ENCODE peak calls at places on chromosomes 12 and 14, in ten cellular contexts. One of them, this sample, is unnamed.

GRCh38 chr14:90293766-90294471 is 37.6 kb downstream of the PSMC1 start:
- DNase-seq in spleen: no peak
- DNase-seq in breast epithelium: no peak
- DNase-seq in prostate gland: no peak
- DNase-seq in stomach: no peak
- DNase-seq in HCT116: no peak
- DNase-seq in transverse colon: no peak
- DNase-seq in Panc1: no peak
- DNase-seq in GM23338: no peak
- DNase-seq in H1: no peak
- DNase-seq in this sample: no peak

GRCh38 chr12:2636741-2637140 is 158.0 kb upstream of the FKBP4 start:
- DNase-seq in Panc1: no peak
- DNase-seq in transverse colon: no peak
- DNase-seq in stomach: no peak
- DNase-seq in spleen: peak
- DNase-seq in H1: no peak
- DNase-seq in HCT116: no peak
- DNase-seq in prostate gland: no peak
- DNase-seq in GM23338: no peak
- DNase-seq in breast epithelium: no peak
- DNase-seq in this sample: no peak

GRCh38 chr12:19530631-19531020 is 91.3 kb downstream of the AEBP2 start:
- DNase-seq in Panc1: no peak
- DNase-seq in GM23338: no peak
- DNase-seq in prostate gland: no peak
- DNase-seq in H1: no peak
- DNase-seq in spleen: no peak
- DNase-seq in breast epithelium: no peak
- DNase-seq in stomach: no peak
- DNase-seq in HCT116: no peak
- DNase-seq in transverse colon: no peak
- DNase-seq in this sample: no peak

GRCh38 chr14:99155173-99155777 is 116.7 kb downstream of the BCL11B start:
- DNase-seq in spleen: no peak
- DNase-seq in breast epithelium: no peak
- DNase-seq in HCT116: no peak
- DNase-seq in transverse colon: no peak
- DNase-seq in stomach: no peak
- DNase-seq in Panc1: no peak
- DNase-seq in prostate gland: no peak
- DNase-seq in H1: no peak
- DNase-seq in GM23338: no peak
- DNase-seq in this sample: no peak

GRCh38 chr14:38496092-38496491 is 240.2 kb upstream of the CLEC14A start:
- DNase-seq in GM23338: no peak
- DNase-seq in H1: no peak
- DNase-seq in prostate gland: no peak
- DNase-seq in transverse colon: no peak
- DNase-seq in HCT116: no peak
- DNase-seq in Panc1: no peak
- DNase-seq in breast epithelium: no peak
- DNase-seq in spleen: no peak
- DNase-seq in stomach: no peak
- DNase-seq in this sample: no peak

GRCh38 chr12:107884769-107885694 is 110.5 kb downstream of the ASCL4 start:
- DNase-seq in GM23338: peak
- DNase-seq in spleen: no peak
- DNase-seq in prostate gland: peak
- DNase-seq in H1: no peak
- DNase-seq in stomach: peak
- DNase-seq in breast epithelium: no peak
- DNase-seq in HCT116: peak
- DNase-seq in transverse colon: peak
- DNase-seq in Panc1: no peak
- DNase-seq in this sample: no peak

GRCh38 chr12:99960312-99960711 is 24.4 kb downstream of the ANKS1B start:
- DNase-seq in transverse colon: no peak
- DNase-seq in stomach: no peak
- DNase-seq in H1: no peak
- DNase-seq in spleen: no peak
- DNase-seq in HCT116: no peak
- DNase-seq in Panc1: no peak
- DNase-seq in prostate gland: no peak
- DNase-seq in GM23338: no peak
- DNase-seq in breast epithelium: no peak
- DNase-seq in this sample: no peak

GRCh38 chr12:57698414-57698813 is 4.5 kb downstream of the OS9 start:
- DNase-seq in GM23338: no peak
- DNase-seq in stomach: no peak
- DNase-seq in spleen: no peak
- DNase-seq in Panc1: no peak
- DNase-seq in breast epithelium: no peak
- DNase-seq in transverse colon: no peak
- DNase-seq in H1: no peak
- DNase-seq in HCT116: no peak
- DNase-seq in prostate gland: no peak
- DNase-seq in this sample: no peak

GRCh38 chr14:23146980-23147379 is 27.9 kb upstream of the CEBPE start:
- DNase-seq in breast epithelium: no peak
- DNase-seq in transverse colon: no peak
- DNase-seq in H1: no peak
- DNase-seq in HCT116: no peak
- DNase-seq in Panc1: no peak
- DNase-seq in prostate gland: no peak
- DNase-seq in GM23338: no peak
- DNase-seq in spleen: no peak
- DNase-seq in stomach: no peak
- DNase-seq in this sample: no peak

GRCh38 chr14:23143911-23144310 is 24.9 kb upstream of the CEBPE start:
- DNase-seq in transverse colon: no peak
- DNase-seq in HCT116: no peak
- DNase-seq in prostate gland: no peak
- DNase-seq in Panc1: no peak
- DNase-seq in breast epithelium: no peak
- DNase-seq in stomach: no peak
- DNase-seq in spleen: no peak
- DNase-seq in H1: no peak
- DNase-seq in GM23338: no peak
- DNase-seq in this sample: no peak

GRCh38 chr14:23147676-23148075 is 28.6 kb upstream of the CEBPE start:
- DNase-seq in Panc1: no peak
- DNase-seq in transverse colon: no peak
- DNase-seq in stomach: peak
- DNase-seq in H1: no peak
- DNase-seq in prostate gland: peak
- DNase-seq in breast epithelium: no peak
- DNase-seq in GM23338: no peak
- DNase-seq in spleen: no peak
- DNase-seq in HCT116: no peak
- DNase-seq in this sample: no peak

GRCh38 chr14:23146423-23146910 is 27.4 kb upstream of the CEBPE start:
- DNase-seq in H1: no peak
- DNase-seq in Panc1: no peak
- DNase-seq in spleen: no peak
- DNase-seq in transverse colon: no peak
- DNase-seq in GM23338: no peak
- DNase-seq in HCT116: no peak
- DNase-seq in prostate gland: no peak
- DNase-seq in breast epithelium: no peak
- DNase-seq in stomach: no peak
- DNase-seq in this sample: no peak

DNA sequence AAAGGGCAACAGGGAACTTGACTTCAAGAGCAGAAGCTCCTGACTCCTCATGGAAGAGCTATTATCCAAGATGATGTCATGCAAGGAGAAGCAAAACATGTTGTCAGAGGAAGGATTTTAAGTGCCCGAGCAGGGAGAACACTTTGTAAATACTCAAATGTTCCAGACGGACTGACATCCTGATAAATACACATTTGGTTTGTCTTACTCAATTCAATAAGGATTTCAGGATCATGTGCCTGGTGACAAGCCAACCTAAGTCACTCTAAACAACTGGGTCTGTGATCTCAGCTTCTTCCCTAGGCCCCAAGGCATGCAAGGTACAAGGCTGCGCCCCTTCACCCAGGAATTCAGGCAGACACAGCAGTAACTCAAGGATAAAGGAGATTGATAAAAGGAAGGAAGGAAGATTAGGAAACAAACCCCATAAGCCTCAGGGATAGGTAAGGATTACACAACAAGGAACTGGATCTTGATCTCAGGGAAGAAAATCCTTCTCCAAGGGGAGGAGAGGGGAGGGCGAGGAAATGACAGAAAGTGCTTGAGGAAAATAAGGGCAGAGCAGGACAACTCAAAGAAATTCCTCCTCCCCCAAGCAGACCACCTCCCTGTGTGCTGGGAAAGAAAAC is 26.9 kb upstream of the CEBPE start:
- DNase-seq in Panc1: no peak
- DNase-seq in H1: no peak
- DNase-seq in transverse colon: no peak
- DNase-seq in GM23338: no peak
- DNase-seq in stomach: no peak
- DNase-seq in spleen: no peak
- DNase-seq in HCT116: no peak
- DNase-seq in breast epithelium: no peak
- DNase-seq in prostate gland: peak
- DNase-seq in this sample: no peak
- TF ChIP-seq POLR2AphosphoS5 in Panc1: no peak
- TF ChIP-seq POLR2AphosphoS5 in H1: no peak
- TF ChIP-seq POLR2AphosphoS5 in transverse colon: peak
- TF ChIP-seq POLR2AphosphoS5 in GM23338: no peak
- TF ChIP-seq POLR2AphosphoS5 in stomach: peak
- TF ChIP-seq POLR2AphosphoS5 in spleen: no peak
- TF ChIP-seq POLR2AphosphoS5 in HCT116: no peak
- TF ChIP-seq POLR2AphosphoS5 in breast epithelium: peak
- TF ChIP-seq POLR2AphosphoS5 in prostate gland: peak
- TF ChIP-seq POLR2AphosphoS5 in this sample: no peak

GRCh38 chr12:53060064-53060720 is 10.3 kb downstream of the TNS2 start:
- DNase-seq in HCT116: no peak
- DNase-seq in spleen: no peak
- DNase-seq in stomach: no peak
- DNase-seq in transverse colon: no peak
- DNase-seq in prostate gland: no peak
- DNase-seq in GM23338: no peak
- DNase-seq in breast epithelium: peak
- DNase-seq in Panc1: no peak
- DNase-seq in H1: no peak
- DNase-seq in this sample: no peak

GRCh38 chr12:53059434-53060063 is 9.7 kb downstream of the TNS2 start:
- DNase-seq in GM23338: no peak
- DNase-seq in prostate gland: no peak
- DNase-seq in breast epithelium: peak
- DNase-seq in spleen: no peak
- DNase-seq in Panc1: no peak
- DNase-seq in H1: no peak
- DNase-seq in transverse colon: no peak
- DNase-seq in HCT116: no peak
- DNase-seq in stomach: no peak
- DNase-seq in this sample: no peak

GRCh38 chr12:53061404-53062010 is 11.6 kb downstream of the TNS2 start:
- DNase-seq in Panc1: no peak
- DNase-seq in HCT116: peak
- DNase-seq in GM23338: peak
- DNase-seq in spleen: peak
- DNase-seq in stomach: peak
- DNase-seq in transverse colon: peak
- DNase-seq in H1: no peak
- DNase-seq in prostate gland: peak
- DNase-seq in breast epithelium: peak
- DNase-seq in this sample: no peak

GRCh38 chr12:53062011-53062961 is 12.4 kb downstream of the TNS2 start:
- DNase-seq in GM23338: no peak
- DNase-seq in spleen: peak
- DNase-seq in Panc1: no peak
- DNase-seq in stomach: no peak
- DNase-seq in H1: no peak
- DNase-seq in HCT116: no peak
- DNase-seq in prostate gland: no peak
- DNase-seq in breast epithelium: no peak
- DNase-seq in transverse colon: no peak
- DNase-seq in this sample: no peak

GRCh38 chr12:53060721-53061276 is 10.9 kb downstream of the TNS2 start:
- DNase-seq in H1: no peak
- DNase-seq in Panc1: no peak
- DNase-seq in stomach: peak
- DNase-seq in spleen: peak
- DNase-seq in prostate gland: no peak
- DNase-seq in breast epithelium: peak
- DNase-seq in transverse colon: no peak
- DNase-seq in GM23338: no peak
- DNase-seq in HCT116: no peak
- DNase-seq in this sample: no peak
- H3K4me3 ChIP-seq in H1: no peak
- H3K4me3 ChIP-seq in Panc1: no peak
- H3K4me3 ChIP-seq in stomach: no peak
- H3K4me3 ChIP-seq in spleen: no peak
- H3K4me3 ChIP-seq in prostate gland: no peak
- H3K4me3 ChIP-seq in breast epithelium: no peak
- H3K4me3 ChIP-seq in transverse colon: no peak
- H3K4me3 ChIP-seq in GM23338: no peak
- H3K4me3 ChIP-seq in HCT116: no peak
- H3K4me3 ChIP-seq in this sample: no peak

DNA sequence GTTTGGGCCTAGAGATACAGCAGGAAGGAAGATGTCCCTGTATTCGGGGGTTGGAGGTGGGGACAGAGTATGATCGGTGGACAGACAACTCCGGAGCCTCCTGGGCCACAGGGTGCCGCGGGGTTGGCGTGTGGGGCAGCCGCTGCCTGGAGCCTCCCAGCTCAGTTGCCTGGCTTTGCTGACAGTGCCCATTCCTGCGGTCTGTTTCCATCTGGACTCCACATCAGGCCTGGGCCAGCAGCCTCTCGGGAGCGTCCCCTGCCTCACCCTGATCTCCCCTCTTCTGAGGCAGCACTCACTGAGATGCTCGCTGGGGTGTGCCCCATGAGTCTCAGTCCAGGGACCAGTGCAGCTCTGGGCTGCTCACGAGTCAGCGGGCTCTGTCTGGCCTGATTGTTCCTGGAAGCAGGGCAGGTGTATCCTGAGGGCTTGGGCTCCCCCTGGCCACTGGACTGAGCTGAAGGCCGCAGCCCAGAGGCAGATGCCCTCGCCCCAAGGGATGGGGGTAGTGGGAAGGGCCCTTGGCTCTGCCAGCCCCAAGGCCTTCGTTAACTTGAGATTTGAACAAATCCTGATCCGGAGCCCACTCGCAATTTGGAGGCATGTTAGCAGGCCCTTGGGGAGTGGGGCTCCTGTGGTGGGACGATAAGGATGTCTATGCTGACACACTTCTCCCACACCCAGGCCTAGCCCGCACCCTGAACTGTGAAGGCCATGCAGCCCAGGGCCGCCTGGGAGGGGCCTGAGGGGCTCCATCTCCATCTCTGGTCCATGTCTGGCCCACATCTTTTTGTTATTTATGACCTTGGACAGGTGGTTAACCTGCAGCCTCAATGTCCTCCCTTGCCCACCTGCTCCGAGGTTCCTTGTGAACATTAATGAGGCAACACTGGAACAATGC is 7.5 kb downstream of the HIP1R start:
- DNase-seq in prostate gland: no peak
- DNase-seq in stomach: no peak
- DNase-seq in GM23338: no peak
- DNase-seq in HCT116: no peak
- DNase-seq in H1: no peak
- DNase-seq in transverse colon: no peak
- DNase-seq in breast epithelium: no peak
- DNase-seq in Panc1: no peak
- DNase-seq in spleen: peak
- DNase-seq in this sample: no peak
- H3K27ac ChIP-seq in prostate gland: no peak
- H3K27ac ChIP-seq in stomach: peak
- H3K27ac ChIP-seq in GM23338: no peak
- H3K27ac ChIP-seq in HCT116: no peak
- H3K27ac ChIP-seq in H1: no peak
- H3K27ac ChIP-seq in transverse colon: no peak
- H3K27ac ChIP-seq in breast epithelium: peak
- H3K27ac ChIP-seq in Panc1: no peak
- H3K27ac ChIP-seq in spleen: no peak
- H3K27ac ChIP-seq in this sample: no peak

DNA sequence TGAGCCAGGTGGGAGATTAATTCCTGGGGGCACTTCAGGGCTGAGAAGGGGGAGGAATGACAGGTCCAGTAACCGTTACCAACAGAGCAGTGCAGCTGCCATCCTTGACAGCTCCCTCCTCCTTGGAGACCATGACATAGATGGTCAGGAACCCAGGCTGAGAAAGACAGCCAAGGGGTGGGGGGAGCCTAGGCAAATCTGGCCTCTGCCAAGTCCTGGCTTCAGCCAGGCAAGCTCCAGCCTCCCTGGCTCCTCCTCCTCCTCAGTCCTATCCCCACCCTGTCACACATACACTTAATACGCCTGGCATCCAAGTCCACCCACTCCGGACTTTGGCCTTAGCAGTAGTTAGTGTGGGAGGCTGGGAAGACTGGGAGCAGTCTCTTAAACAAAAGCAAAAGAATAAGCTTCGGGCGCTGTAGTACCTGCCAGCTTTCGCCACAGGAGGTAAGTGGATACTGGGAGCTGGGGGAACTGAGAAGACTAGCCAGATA is at the start of gene RDH5:
- DNase-seq in breast epithelium: peak
- DNase-seq in H1: no peak
- DNase-seq in GM23338: no peak
- DNase-seq in prostate gland: no peak
- DNase-seq in stomach: peak
- DNase-seq in HCT116: no peak
- DNase-seq in Panc1: no peak
- DNase-seq in transverse colon: peak
- DNase-seq in spleen: peak
- DNase-seq in this sample: no peak
- TF ChIP-seq POLR2AphosphoS5 in breast epithelium: no peak
- TF ChIP-seq POLR2AphosphoS5 in H1: no peak
- TF ChIP-seq POLR2AphosphoS5 in GM23338: no peak
- TF ChIP-seq POLR2AphosphoS5 in prostate gland: no peak
- TF ChIP-seq POLR2AphosphoS5 in stomach: no peak
- TF ChIP-seq POLR2AphosphoS5 in HCT116: no peak
- TF ChIP-seq POLR2AphosphoS5 in Panc1: no peak
- TF ChIP-seq POLR2AphosphoS5 in transverse colon: peak
- TF ChIP-seq POLR2AphosphoS5 in spleen: no peak
- TF ChIP-seq POLR2AphosphoS5 in this sample: no peak

This sample was measured in SK-N-MC.